ENCODE peak calls at places on chromosome 22, in six cellular contexts. E is foreskin keratinocyte, Z is heart left ventricle, I is omental fat pad, S is Caco-2, N is fibroblast of mammary gland. J is an unnamed sample.
A peak's percentile ranks its signal among the peaks of the same experiment; 100 is the strongest.

GRCh38 chr22:38142606-38143005 is 32.1 kb upstream of the BAIAP2L2 start:
- DNase-seq in N (no peak), S (no peak), Z (no peak), I (no peak), E (no peak), J (no peak)

GRCh38 chr22:31637375-31637937 is 24.6 kb downstream of the PISD start:
- DNase-seq in E (no peak), N (peak; percentile 28), Z (no peak), I (no peak), S (no peak), J (no peak)

GRCh38 chr22:23834830-23835772 is 3.7 kb downstream of the DERL3 start:
- DNase-seq in Z (peak; percentile 69), E (no peak), S (no peak), N (no peak), I (no peak), J (no peak)

GRCh38 chr22:47307326-47307725 is 544.9 kb downstream of the TBC1D22A start:
- DNase-seq in Z (peak; percentile 0), E (no peak), N (peak; percentile 55), I (no peak), S (no peak), J (no peak)

GRCh38 chr22:11325767-11326166 is 4202.2 kb upstream of the OR11H1 start:
- DNase-seq in E (no peak), S (no peak), Z (no peak), I (no peak), N (no peak), J (no peak)

GRCh38 chr22:20159088-20159487 is 8.2 kb upstream of the CCDC188 start:
- DNase-seq in E (no peak), S (no peak), I (no peak), Z (no peak), N (no peak), J (no peak)

GRCh38 chr22:25235547-25236290 is 16.3 kb downstream of the CRYBB2 start:
- DNase-seq in N (peak; percentile 64), I (peak; percentile 25), S (peak; percentile 92), E (peak; percentile 17), Z (peak; percentile 72), J (peak; percentile 95)

GRCh38 chr22:21972806-21973205 is 9.8 kb downstream of the TOP3B start:
- DNase-seq in E (no peak), S (no peak), N (no peak), Z (no peak), I (no peak), J (no peak)

GRCh38 chr22:27670701-27671412 is 130.7 kb downstream of the MN1 start:
- DNase-seq in E (no peak), S (peak; percentile 95), Z (peak; percentile 85), N (no peak), I (no peak), J (peak; percentile 77)

GRCh38 chr22:35430897-35431322 is 31.0 kb downstream of the MCM5 start:
- DNase-seq in E (peak; percentile 72), Z (peak; percentile 90), S (peak; percentile 91), I (peak; percentile 88), N (peak; percentile 87), J (peak; percentile 96)

GRCh38 chr22:35231585-35232084 is 25.7 kb upstream of the HMGXB4 start:
- DNase-seq in N (peak; percentile 68), Z (peak; percentile 25), S (peak; percentile 81), E (peak; percentile 20), I (peak; percentile 41), J (peak; percentile 78)

GRCh38 chr22:35160268-35160667 is 94.3 kb downstream of the ISX start:
- DNase-seq in I (no peak), E (no peak), Z (no peak), S (no peak), N (no peak), J (no peak)

GRCh38 chr22:30640361-30640760 is 4.8 kb downstream of the SLC35E4 start:
- DNase-seq in E (no peak), Z (no peak), N (no peak), S (no peak), I (no peak), J (no peak)

GRCh38 chr22:27331526-27332281 is 469.9 kb downstream of the MN1 start:
- DNase-seq in S (peak; percentile 20), I (no peak), E (no peak), Z (no peak), N (peak; percentile 28), J (peak; percentile 54)

GRCh38 chr22:41816871-41817270 is 16.0 kb upstream of the SREBF2 start:
- DNase-seq in E (no peak), Z (no peak), N (no peak), S (no peak), I (no peak), J (no peak)

GRCh38 chr22:26429458-26430238 is 588 bp downstream of the ASPHD2 start:
- DNase-seq in N (no peak), I (no peak), Z (no peak), E (no peak), S (no peak), J (no peak)

GRCh38 chr22:34877506-34877905 is 188.5 kb upstream of the ISX start:
- DNase-seq in I (no peak), E (no peak), N (no peak), Z (no peak), S (no peak), J (no peak)

GRCh38 chr22:29145321-29146072 is 60.2 kb upstream of the EMID1 start:
- DNase-seq in E (no peak), S (no peak), Z (no peak), N (no peak), I (no peak), J (no peak)

GRCh38 chr22:46178755-46179505 is 28.6 kb downstream of the PPARA start:
- DNase-seq in Z (no peak), S (peak; percentile 21), E (no peak), N (no peak), I (no peak), J (no peak)

GRCh38 chr22:26666035-26666338 is 8.6 kb downstream of the MIAT start:
- DNase-seq in S (no peak), Z (no peak), E (no peak), N (peak; percentile 60), I (no peak), J (no peak)

GRCh38 chr22:41697126-41697775 is 2.1 kb upstream of the MEI1 start:
- DNase-seq in Z (peak; percentile 90), S (peak; percentile 93), N (peak; percentile 81), E (peak; percentile 46), I (peak; percentile 100), J (peak; percentile 98)

GRCh38 chr22:20203142-20204099 is 52.6 kb upstream of the CCDC188 start:
- DNase-seq in Z (peak; percentile 37), S (peak; percentile 76), E (no peak), I (no peak), N (peak; percentile 5), J (no peak)

DNA sequence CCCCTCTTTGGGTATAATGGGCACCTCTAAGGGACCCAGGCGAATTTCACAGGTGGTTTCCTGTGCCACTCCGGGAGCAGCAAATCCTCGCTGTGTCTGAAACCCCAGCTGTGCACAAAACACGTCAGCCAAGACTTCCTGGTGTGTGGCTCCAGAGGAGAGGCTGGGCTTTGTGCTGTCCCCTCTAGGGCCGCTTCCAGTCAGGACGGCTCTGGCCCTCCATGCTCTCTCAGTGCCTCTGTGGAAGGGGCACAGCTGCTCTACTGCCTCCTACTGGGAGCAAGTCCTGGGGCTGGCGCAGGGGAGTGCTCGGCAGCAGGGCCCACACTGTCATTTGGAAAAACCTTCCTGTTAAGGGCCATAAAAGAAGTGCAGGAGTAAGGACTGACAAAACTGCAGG is 23.7 kb upstream of the ARFGAP3 start:
- DNase-seq in S (no peak), Z (no peak), E (no peak), N (no peak), I (no peak), J (no peak)
- TF ChIP-seq CTCF in S (no peak), Z (no peak), E (peak; percentile 28), N (no peak), I (no peak), J (no peak)

DNA sequence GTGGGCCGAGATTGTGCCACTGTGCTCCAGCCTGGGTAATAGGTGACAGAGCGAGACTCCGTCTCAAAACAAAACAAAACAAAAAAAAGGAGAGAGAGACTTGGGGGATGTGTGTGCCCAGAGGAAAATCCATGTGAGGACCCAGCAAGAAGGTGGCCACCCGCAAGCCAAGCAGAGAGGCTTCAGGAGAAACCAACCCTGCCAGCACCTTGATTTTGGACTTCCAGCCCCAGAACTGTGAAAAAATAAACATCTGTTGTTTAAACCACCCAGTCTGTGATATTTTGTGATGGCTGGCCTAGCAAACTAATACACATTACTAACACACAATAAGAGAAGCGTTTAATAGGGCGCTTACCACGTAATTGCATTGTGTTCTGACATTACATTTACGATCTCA is 21.2 kb downstream of the TXN2 start:
- DNase-seq in S (no peak), E (no peak), Z (no peak), I (no peak), N (no peak), J (no peak)
- TF ChIP-seq CTCF in S (no peak), E (no peak), Z (no peak), I (no peak), N (no peak), J (no peak)

DNA sequence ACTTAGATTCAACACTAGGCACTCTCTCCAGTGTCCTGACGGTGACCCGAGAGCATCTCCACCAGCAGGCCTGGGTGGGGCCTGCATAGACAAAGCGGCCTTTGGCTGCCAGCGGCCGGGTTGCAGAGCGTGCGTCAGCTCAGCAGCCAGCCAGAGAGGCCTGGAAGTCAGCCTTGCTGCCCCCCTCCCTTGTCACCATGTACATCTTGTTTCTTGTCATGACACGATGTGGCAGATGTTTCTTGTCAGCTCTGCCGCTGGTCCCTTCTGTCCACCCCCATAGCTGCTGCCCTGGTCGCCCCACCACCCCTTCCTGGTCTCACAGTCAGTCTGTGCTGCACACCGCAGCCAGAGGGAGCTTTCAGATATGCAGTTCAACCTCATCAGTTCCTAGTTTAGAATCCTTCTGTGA is 33.1 kb upstream of the CBX7 start:
- DNase-seq in I (no peak), E (no peak), Z (peak; percentile 71), S (no peak), N (peak; percentile 52), J (no peak)
- TF ChIP-seq CTCF in I (no peak), E (peak; percentile 39), Z (peak; percentile 48), S (no peak), N (peak; percentile 24), J (no peak)

GRCh38 chr22:43537019-43537585 is 125.3 kb downstream of the MPPED1 start:
- DNase-seq in S (peak; percentile 45), I (no peak), N (no peak), Z (no peak), E (no peak), J (no peak)
- TF ChIP-seq CTCF in S (peak; percentile 40), I (no peak), N (no peak), Z (no peak), E (peak; percentile 24), J (no peak)

GRCh38 chr22:44335903-44336803 is 23.4 kb upstream of the SHISAL1 start:
- DNase-seq in Z (no peak), S (peak; percentile 53), E (no peak), I (no peak), N (no peak), J (no peak)
- TF ChIP-seq CTCF in Z (no peak), S (no peak), E (peak; percentile 49), I (no peak), N (no peak), J (no peak)